ENCODE peak calls at places on chromosomes 11 and 22, in ten cellular contexts. F is Ammon's horn; T is dermis microvascular lymphatic vessel endothelial cell; Q is cardiac fibroblast; J is stimulated activated CD4-positive, alpha-beta T cell treated with anti-CD3 and anti-CD28 coated beads, Interleukin-2, amount 100 ng/mL, for 48 hours; Y is esophagus squamous epithelium; P is NCI-H146; D is stimulated activated CD8-positive, alpha-beta memory T cell treated with anti-CD3 and anti-CD28 coated beads, Interleukin-4, amount 100 ng/mL, for 1 hour; N is memory B cell; E is PC-3. L is an unnamed sample.

GRCh38 chr22:43213066-43213465 is 26.1 kb upstream of the TTLL12 start:
- DNase-seq in F (no peak), T (no peak), Q (no peak), J (no peak), Y (no peak), P (no peak), D (no peak), N (no peak), E (no peak), L (no peak)

GRCh38 chr11:4619514-4619913 is 11.5 kb upstream of the TRIM68 start:
- DNase-seq in F (no peak), T (no peak), Q (no peak), J (no peak), Y (no peak), P (no peak), D (no peak), N (no peak), E (no peak), L (no peak)

GRCh38 chr22:21937041-21937820 is 15.4 kb downstream of the PPM1F start:
- DNase-seq in F (peak; percentile 81), T (no peak), Q (peak; percentile 38), J (no peak), Y (no peak), P (no peak), D (no peak), N (no peak), E (peak; percentile 62), L (no peak)

GRCh38 chr22:44147821-44148574 is 32.7 kb upstream of the PARVG start:
- DNase-seq in F (no peak), T (no peak), Q (no peak), J (no peak), Y (no peak), P (no peak), D (no peak), N (no peak), E (no peak), L (no peak)

GRCh38 chr22:42069801-42070516 is 653 bp downstream of the NAGA start:
- DNase-seq in F (peak; percentile 63), T (no peak), Q (peak; percentile 9), J (no peak), Y (no peak), P (peak; percentile 32), D (no peak), N (no peak), E (no peak), L (no peak)

GRCh38 chr11:125494987-125495725 is 909 bp downstream of the FEZ1 start:
- DNase-seq in F (peak; percentile 54), T (peak; percentile 46), Q (peak; percentile 49), J (peak; percentile 4), Y (no peak), P (no peak), D (no peak), N (peak; percentile 23), E (no peak), L (no peak)

GRCh38 chr11:68999093-68999747 is 13.8 kb downstream of the MRGPRF start:
- DNase-seq in F (no peak), T (no peak), Q (no peak), J (no peak), Y (no peak), P (no peak), D (peak; percentile 17), N (no peak), E (no peak), L (no peak)

GRCh38 chr11:131999955-132000354 is 629.5 kb downstream of the NTM start:
- DNase-seq in F (no peak), T (no peak), Q (no peak), J (no peak), Y (no peak), P (no peak), D (no peak), N (no peak), E (no peak), L (no peak)

GRCh38 chr11:68903288-68903630 is 373 bp downstream of the MRPL21 start:
- DNase-seq in F (no peak), T (no peak), Q (no peak), J (peak; percentile 6), Y (no peak), P (no peak), D (no peak), N (no peak), E (no peak), L (peak; percentile 9)

GRCh38 chr22:26287382-26288228 is 118.3 kb downstream of the SEZ6L start:
- DNase-seq in F (no peak), T (no peak), Q (no peak), J (no peak), Y (no peak), P (no peak), D (no peak), N (no peak), E (no peak), L (no peak)

GRCh38 chr11:34860034-34860433 is 56.1 kb downstream of the APIP start:
- DNase-seq in F (no peak), T (no peak), Q (no peak), J (no peak), Y (no peak), P (peak; percentile 73), D (no peak), N (no peak), E (peak; percentile 54), L (no peak)

GRCh38 chr22:41915035-41915782 is at the start of gene SHISA8:
- DNase-seq in F (no peak), T (peak; percentile 60), Q (no peak), J (peak; percentile 49), Y (no peak), P (peak; percentile 52), D (peak; percentile 36), N (peak; percentile 74), E (peak; percentile 43), L (peak; percentile 73)

GRCh38 chr11:62489204-62489603 is 57.4 kb downstream of the AHNAK start:
- DNase-seq in F (no peak), T (no peak), Q (no peak), J (no peak), Y (no peak), P (no peak), D (no peak), N (no peak), E (no peak), L (no peak)

GRCh38 chr22:37559901-37560681 is at the start of gene CDC42EP1:
- DNase-seq in F (peak; percentile 63), T (peak; percentile 54), Q (peak; percentile 57), J (no peak), Y (no peak), P (peak; percentile 19), D (no peak), N (peak; percentile 31), E (peak; percentile 54), L (no peak)

GRCh38 chr11:3052109-3052479 is 5.1 kb downstream of the CARS1 start:
- DNase-seq in F (no peak), T (peak; percentile 24), Q (no peak), J (no peak), Y (no peak), P (peak; percentile 85), D (no peak), N (no peak), E (no peak), L (no peak)

GRCh38 chr11:6900327-6900999 is 8.2 kb upstream of the OR2D2 start:
- DNase-seq in F (no peak), T (no peak), Q (peak; percentile 5), J (no peak), Y (no peak), P (no peak), D (no peak), N (no peak), E (peak; percentile 30), L (no peak)

GRCh38 chr11:35035894-35036408 is 103.0 kb upstream of the CD44 start:
- DNase-seq in F (no peak), T (peak; percentile 84), Q (peak; percentile 99), J (no peak), Y (no peak), P (no peak), D (no peak), N (no peak), E (peak; percentile 74), L (no peak)

L was measured in activated T-cell treated with anti-CD3 and anti-CD28 coated beads, Interleukin-2, amount 50 U/mL, for 72 hours.